ENCODE peak calls at places on chromosomes 11 and 22, in four cellular contexts. B is OCI-LY7, J is NT2/D1, W is stomach. P is an unnamed sample.

GRCh38 chr11:104134760-104135159 is 29.2 kb downstream of the PDGFD start:
- DNase-seq in B (no peak), J (no peak), W (no peak), P (peak; percentile 14)

GRCh38 chr22:36398602-36399472 is 11.1 kb upstream of the MYH9 start:
- DNase-seq in B (no peak), J (no peak), W (no peak), P (no peak)

GRCh38 chr22:21014202-21015050 is 539 bp upstream of the P2RX6 start:
- DNase-seq in B (peak; percentile 83), J (peak; percentile 89), W (peak; percentile 83), P (peak; percentile 99)

GRCh38 chr11:125957623-125958330 is 11.9 kb downstream of the VSIG10L2 start:
- DNase-seq in B (no peak), J (no peak), W (no peak), P (no peak)

GRCh38 chr22:24427500-24428164 is at the start of gene ADORA2A:
- DNase-seq in B (peak; percentile 97), J (no peak), W (peak; percentile 67), P (no peak)

GRCh38 chr11:10125522-10126133 is 168.4 kb downstream of the SBF2 start:
- DNase-seq in B (no peak), J (no peak), W (no peak), P (no peak)

GRCh38 chr11:24963879-24964278 is 467.0 kb downstream of the LUZP2 start:
- DNase-seq in B (no peak), J (no peak), W (no peak), P (no peak)

GRCh38 chr11:77471520-77472234 is 2.2 kb downstream of the PAK1 start:
- DNase-seq in B (peak; percentile 1), J (no peak), W (peak; percentile 72), P (peak; percentile 51)

GRCh38 chr22:27239520-27239919 is 562.0 kb downstream of the MN1 start:
- DNase-seq in B (no peak), J (no peak), W (no peak), P (no peak)

GRCh38 chr11:128536521-128536920 is 50.8 kb downstream of the ETS1 start:
- DNase-seq in B (no peak), J (no peak), W (no peak), P (no peak)

GRCh38 chr11:5366856-5367255 is 15.5 kb downstream of the OR51B6 start:
- DNase-seq in B (no peak), J (no peak), W (no peak), P (no peak)

GRCh38 chr11:61547246-61547645 is 33.6 kb downstream of the SYT7 start:
- DNase-seq in B (no peak), J (no peak), W (no peak), P (no peak)

GRCh38 chr22:22855617-22856308 is 31.9 kb upstream of the IGLL5 start:
- DNase-seq in B (peak; percentile 82), J (no peak), W (no peak), P (peak; percentile 71)

GRCh38 chr22:45019861-45020655 is 10.3 kb upstream of the PHF21B start:
- DNase-seq in B (no peak), J (no peak), W (no peak), P (no peak)

GRCh38 chr11:63985812-63986155 is 454 bp upstream of the OTUB1 start:
- DNase-seq in B (peak; percentile 68), J (no peak), W (no peak), P (no peak)

GRCh38 chr22:34236527-34236926 is 316.3 kb upstream of the LARGE1 start:
- DNase-seq in B (no peak), J (no peak), W (no peak), P (no peak)

GRCh38 chr11:102664001-102664752 is 39.0 kb upstream of the MMP20 start:
- DNase-seq in B (peak; percentile 33), J (no peak), W (no peak), P (peak; percentile 42)

GRCh38 chr11:19975414-19975990 is 184.8 kb downstream of the DBX1 start:
- DNase-seq in B (no peak), J (no peak), W (no peak), P (no peak)

GRCh38 chr11:101974255-101974654 is 57.9 kb upstream of the ANGPTL5 start:
- DNase-seq in B (no peak), J (no peak), W (no peak), P (no peak)

GRCh38 chr11:70698871-70699270 is 300.5 kb downstream of the CTTN start:
- DNase-seq in B (no peak), J (no peak), W (no peak), P (no peak)

GRCh38 chr11:65315866-65316233 is 1.2 kb downstream of the CDC42EP2 start:
- DNase-seq in B (no peak), J (no peak), W (no peak), P (no peak)

GRCh38 chr11:77175869-77176539 is 48.0 kb downstream of the MYO7A start:
- DNase-seq in B (no peak), J (no peak), W (no peak), P (no peak)

GRCh38 chr11:128630367-128631230 is 43.2 kb upstream of the ETS1 start:
- DNase-seq in B (peak; percentile 95), J (peak; percentile 73), W (peak; percentile 91), P (peak; percentile 82)

GRCh38 chr11:124865181-124865901 is at the start of gene ROBO3:
- DNase-seq in B (no peak), J (no peak), W (no peak), P (no peak)

GRCh38 chr11:113293936-113294335 is 20.4 kb upstream of the TTC12 start:
- DNase-seq in B (no peak), J (no peak), W (no peak), P (no peak)

GRCh38 chr22:20246368-20247009 is 21.6 kb downstream of the RTN4R start:
- DNase-seq in B (no peak), J (no peak), W (no peak), P (peak; percentile 36)

GRCh38 chr11:70133771-70134170 is 55.7 kb downstream of the ANO1 start:
- DNase-seq in B (no peak), J (no peak), W (no peak), P (no peak)

GRCh38 chr11:76234704-76235232 is 28.5 kb upstream of the WNT11 start:
- DNase-seq in B (peak; percentile 51), J (no peak), W (peak; percentile 26), P (no peak)

GRCh38 chr11:19821993-19822392 is 109.4 kb downstream of the NAV2 start:
- DNase-seq in B (no peak), J (no peak), W (no peak), P (no peak)

GRCh38 chr11:6607190-6607635 is 3.6 kb downstream of the ILK start:
- DNase-seq in B (no peak), J (no peak), W (no peak), P (no peak)

GRCh38 chr22:20550851-20551744 is 43.7 kb downstream of the MED15 start:
- DNase-seq in B (no peak), J (peak; percentile 77), W (no peak), P (no peak)

GRCh38 chr11:128095459-128096096 is 491.8 kb downstream of the ETS1 start:
- DNase-seq in B (peak; percentile 3), J (no peak), W (no peak), P (no peak)

GRCh38 chr11:19892387-19892786 is 179.8 kb downstream of the NAV2 start:
- DNase-seq in B (no peak), J (no peak), W (no peak), P (no peak)

GRCh38 chr11:114813216-114813615 is 134.9 kb downstream of the NXPE2 start:
- DNase-seq in B (no peak), J (no peak), W (no peak), P (no peak)

GRCh38 chr11:66112640-66113098 is 42.6 kb downstream of the PACS1 start:
- DNase-seq in B (peak; percentile 53), J (no peak), W (no peak), P (no peak)

GRCh38 chr11:59212744-59213573 is at the start of gene MPEG1:
- DNase-seq in B (peak; percentile 70), J (no peak), W (no peak), P (no peak)

GRCh38 chr11:3845670-3846069 is 4.9 kb upstream of the RHOG start:
- DNase-seq in B (no peak), J (no peak), W (no peak), P (no peak)

GRCh38 chr11:27213232-27213660 is 149.8 kb downstream of the CCDC34 start:
- DNase-seq in B (no peak), J (no peak), W (no peak), P (no peak)
- H3K4me1 ChIP-seq in B (no peaks in the 10 kb centered on the region), J (peaks cover 2% of the 10 kb centered on the region), W (peaks cover 61% of the 10 kb centered on the region), P (no peaks in the 10 kb centered on the region)

DNA sequence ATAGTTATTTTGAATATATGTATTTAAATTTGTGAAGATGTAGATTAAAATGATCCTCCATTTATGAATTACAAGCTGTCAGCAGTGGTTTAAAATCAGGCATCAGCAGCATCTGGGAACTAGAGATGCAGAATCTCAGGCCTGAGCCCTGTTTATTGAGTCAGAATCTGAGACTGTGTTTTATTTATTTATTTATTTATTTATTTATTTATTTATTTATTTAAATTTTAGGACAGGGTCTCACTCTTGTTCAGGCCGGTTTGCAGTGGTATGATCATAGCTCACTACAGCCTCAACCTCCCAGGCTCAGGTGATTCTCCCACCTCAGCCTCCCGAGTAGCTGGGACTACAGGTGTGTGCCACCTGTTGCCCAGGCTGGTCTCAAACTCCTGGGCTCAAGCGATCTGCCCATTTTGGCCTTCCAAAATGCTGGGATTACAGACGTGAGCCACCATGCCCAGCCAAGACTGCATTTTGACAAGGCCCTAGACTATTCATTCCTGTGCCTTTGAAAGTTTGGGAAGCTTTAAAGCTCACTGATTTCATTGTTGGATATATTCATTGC is 70.7 kb downstream of the PPP6R3 start:
- DNase-seq in B (no peak), J (no peak), W (no peak), P (no peak)
- H3K4me1 ChIP-seq in B (peaks cover 12% of the 10 kb centered on the region), J (no peaks in the 10 kb centered on the region), W (peaks cover 74% of the 10 kb centered on the region), P (peaks cover 8% of the 10 kb centered on the region)

DNA sequence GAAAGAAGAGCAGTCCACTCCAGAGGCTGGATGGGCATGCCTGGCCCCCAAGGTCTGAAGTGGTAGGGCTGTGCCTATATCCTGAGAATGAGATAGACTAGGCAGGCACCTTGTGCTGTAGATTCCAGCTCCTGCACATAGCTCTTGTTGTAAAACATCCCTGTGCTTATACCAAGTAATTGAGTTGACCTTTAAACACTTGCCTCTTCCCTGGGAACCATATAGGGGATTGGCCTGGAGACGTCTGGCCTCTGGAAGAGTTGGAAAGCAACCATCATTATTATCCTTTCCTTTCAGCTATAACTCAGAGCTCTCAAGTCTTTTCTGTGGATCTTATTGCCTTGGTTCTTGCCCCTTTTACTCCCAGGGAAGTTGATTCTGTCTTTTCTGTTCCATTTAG is 15.1 kb downstream of the LIMK2 start:
- DNase-seq in B (no peak), J (no peak), W (no peak), P (no peak)
- H3K4me1 ChIP-seq in B (peaks cover 4% of the 10 kb centered on the region), J (no peaks in the 10 kb centered on the region), W (peaks cover 98% of the 10 kb centered on the region), P (peaks cover 14% of the 10 kb centered on the region)

DNA sequence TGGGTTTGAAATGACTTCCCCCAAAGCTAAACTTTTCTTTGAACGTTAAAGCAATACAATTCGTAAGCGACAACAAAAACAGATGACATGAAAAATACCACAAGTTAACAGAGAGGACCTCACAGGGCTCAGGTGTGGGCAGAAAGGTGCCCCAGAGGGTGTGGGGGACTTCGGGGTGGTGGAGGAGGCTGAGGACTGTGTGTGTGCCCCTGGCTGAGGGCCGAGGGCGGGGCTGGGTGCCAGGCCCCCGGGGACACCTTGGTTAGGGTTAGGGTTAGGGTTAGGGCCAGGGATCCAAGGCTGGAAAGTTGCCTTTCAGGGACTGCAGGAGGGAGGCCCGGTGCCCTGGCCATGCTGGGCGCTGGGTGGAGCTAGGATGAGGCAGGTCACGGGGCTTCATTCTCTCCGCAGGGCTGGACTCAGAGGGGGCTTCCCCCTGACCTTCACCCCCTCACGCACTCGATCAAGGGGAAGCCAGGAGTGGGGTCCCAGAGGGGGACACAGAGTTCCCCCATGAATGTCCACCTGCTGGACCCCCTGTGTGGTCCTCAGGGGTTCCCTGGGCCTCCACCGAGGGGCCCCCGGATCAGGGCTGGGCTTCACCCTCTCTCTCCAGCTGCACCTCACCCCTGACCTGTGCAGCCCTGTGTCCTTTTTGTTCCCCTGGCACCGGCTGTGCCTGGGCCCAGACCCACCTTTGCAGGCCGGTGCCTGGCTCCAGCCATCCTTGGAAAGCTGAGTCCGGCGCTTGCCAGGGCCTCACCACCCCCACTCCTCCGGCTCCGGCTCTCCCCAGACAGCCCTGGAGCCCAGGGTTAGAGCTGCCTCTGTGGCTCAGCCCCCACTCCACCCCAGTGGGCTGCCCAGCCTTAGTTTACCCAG is 7.0 kb downstream of the TNNI2 start:
- DNase-seq in B (no peak), J (no peak), W (no peak), P (no peak)
- H3K4me1 ChIP-seq in B (peaks cover 33% of the 10 kb centered on the region), J (peaks cover 6% of the 10 kb centered on the region), W (peaks cover 42% of the 10 kb centered on the region), P (no peaks in the 10 kb centered on the region)